ENCODE peak calls at places on chromosomes 16 and 17, in seven cellular contexts. M is cardiac muscle cell, P is RCC 7860, U is osteocyte, S is NCI-H1694, Y is amniotic epithelial cell, I is AG08396. J is an unnamed sample.

GRCh38 chr16:19131809-19132777 is 18.3 kb downstream of the ITPRIPL2 start:
- DNase-seq in M (no peak), P (no peak), U (no peak), S (no peak), Y (no peak), I (no peak), J (no peak)

GRCh38 chr16:11780988-11781680 is 15.9 kb downstream of the ZC3H7A start:
- DNase-seq in M (peak; percentile 59), P (no peak), U (no peak), S (peak; percentile 62), Y (peak; percentile 66), I (no peak), J (peak; percentile 82)

GRCh38 chr16:78022347-78022746 is at the start of gene CLEC3A:
- DNase-seq in M (no peak), P (no peak), U (no peak), S (no peak), Y (no peak), I (no peak), J (no peak)

GRCh38 chr17:48068491-48068961 is 20.4 kb downstream of the NFE2L1 start:
- DNase-seq in M (no peak), P (no peak), U (no peak), S (no peak), Y (peak; percentile 44), I (peak; percentile 49), J (no peak)

GRCh38 chr17:29642171-29642611 is 19.5 kb upstream of the CORO6 start:
- DNase-seq in M (no peak), P (no peak), U (no peak), S (no peak), Y (no peak), I (no peak), J (peak; percentile 99)

GRCh38 chr17:71033336-71033735 is 864.0 kb downstream of the KCNJ2 start:
- DNase-seq in M (no peak), P (no peak), U (no peak), S (no peak), Y (no peak), I (no peak), J (peak; percentile 44)

GRCh38 chr17:11986939-11987329 is 10.3 kb downstream of the ZNF18 start:
- DNase-seq in M (peak; percentile 73), P (peak; percentile 33), U (no peak), S (peak; percentile 14), Y (peak; percentile 56), I (peak; percentile 39), J (peak; percentile 51)

GRCh38 chr17:2947996-2948550 is 115.3 kb downstream of the OR1D5 start:
- DNase-seq in M (no peak), P (no peak), U (no peak), S (no peak), Y (no peak), I (no peak), J (no peak)

GRCh38 chr17:18321309-18321708 is 6.2 kb downstream of the SMCR8 start:
- DNase-seq in M (peak; percentile 43), P (no peak), U (no peak), S (no peak), Y (no peak), I (no peak), J (no peak)

GRCh38 chr16:14002416-14002815 is 68.7 kb upstream of the MRTFB start:
- DNase-seq in M (no peak), P (no peak), U (no peak), S (no peak), Y (no peak), I (no peak), J (no peak)

GRCh38 chr16:62738631-62739030 is 702.4 kb upstream of the CDH8 start:
- DNase-seq in M (no peak), P (no peak), U (no peak), S (no peak), Y (no peak), I (no peak), J (no peak)

GRCh38 chr17:43928606-43929005 is 13.7 kb downstream of the PPY start:
- DNase-seq in M (no peak), P (no peak), U (no peak), S (no peak), Y (no peak), I (no peak), J (no peak)

GRCh38 chr17:48477235-48477634 is 47.2 kb upstream of the SKAP1 start:
- DNase-seq in M (no peak), P (no peak), U (no peak), S (peak; percentile 20), Y (no peak), I (no peak), J (no peak)

GRCh38 chr16:69917739-69918138 is 33.4 kb upstream of the CLEC18A start:
- DNase-seq in M (peak; percentile 98), P (peak; percentile 91), U (no peak), S (no peak), Y (peak; percentile 97), I (peak; percentile 83), J (no peak)

GRCh38 chr17:39724731-39725130 is 5.6 kb downstream of the MIEN1 start:
- DNase-seq in M (no peak), P (no peak), U (no peak), S (no peak), Y (no peak), I (no peak), J (no peak)

GRCh38 chr17:75404223-75404738 is 1.2 kb downstream of the GRB2 start:
- DNase-seq in M (peak; percentile 85), P (peak; percentile 64), U (no peak), S (peak; percentile 36), Y (peak; percentile 78), I (peak; percentile 81), J (peak; percentile 81)

GRCh38 chr17:7634384-7634783 is 4.4 kb downstream of the SHBG start:
- DNase-seq in M (peak; percentile 76), P (peak; percentile 4), U (no peak), S (peak; percentile 45), Y (peak; percentile 56), I (peak; percentile 76), J (peak; percentile 83)

GRCh38 chr16:11079657-11080187 is 135.4 kb downstream of the CLEC16A start:
- DNase-seq in M (peak; percentile 67), P (peak; percentile 79), U (no peak), S (no peak), Y (peak; percentile 85), I (peak; percentile 66), J (peak; percentile 72)

GRCh38 chr16:80931985-80932720 is 74.5 kb downstream of the CMC2 start:
- DNase-seq in M (peak; percentile 91), P (no peak), U (no peak), S (no peak), Y (peak; percentile 91), I (peak; percentile 72), J (peak; percentile 69)

GRCh38 chr17:41415833-41416335 is 8.5 kb downstream of the KRT37 start:
- DNase-seq in M (no peak), P (peak; percentile 88), U (no peak), S (no peak), Y (peak; percentile 88), I (peak; percentile 60), J (no peak)

GRCh38 chr16:65842067-65842466 is 524.4 kb upstream of the CDH5 start:
- DNase-seq in M (no peak), P (no peak), U (no peak), S (no peak), Y (no peak), I (no peak), J (no peak)

GRCh38 chr16:84326545-84326944 is 31.9 kb downstream of the WFDC1 start:
- DNase-seq in M (no peak), P (no peak), U (no peak), S (no peak), Y (no peak), I (no peak), J (no peak)

GRCh38 chr16:85491798-85492616 is 121.1 kb upstream of the GSE1 start:
- DNase-seq in M (no peak), P (no peak), U (no peak), S (no peak), Y (no peak), I (peak; percentile 88), J (no peak)

GRCh38 chr16:82655720-82656500 is 29.1 kb downstream of the CDH13 start:
- DNase-seq in M (no peak), P (no peak), U (no peak), S (no peak), Y (no peak), I (no peak), J (no peak)

GRCh38 chr17:57966246-57966645 is 11.0 kb upstream of the CUEDC1 start:
- DNase-seq in M (no peak), P (no peak), U (peak; percentile 56), S (no peak), Y (no peak), I (no peak), J (no peak)

GRCh38 chr17:48483471-48484131 is 47.2 kb downstream of the HOXB1 start:
- DNase-seq in M (peak; percentile 94), P (peak; percentile 99), U (no peak), S (peak; percentile 29), Y (peak; percentile 99), I (peak; percentile 85), J (no peak)

GRCh38 chr16:30028438-30029093 is 2.5 kb downstream of the TLCD3B start:
- DNase-seq in M (peak; percentile 30), P (no peak), U (no peak), S (no peak), Y (no peak), I (no peak), J (peak; percentile 52)

GRCh38 chr16:51849715-51850114 is 697.2 kb downstream of the TOX3 start:
- DNase-seq in M (no peak), P (no peak), U (no peak), S (no peak), Y (no peak), I (no peak), J (no peak)

GRCh38 chr17:8100149-8100548 is 12.6 kb upstream of the ALOX12B start:
- DNase-seq in M (no peak), P (no peak), U (no peak), S (no peak), Y (no peak), I (no peak), J (no peak)

GRCh38 chr17:39927928-39928867 is 666 bp downstream of the LRRC3C start:
- DNase-seq in M (no peak), P (peak; percentile 22), U (no peak), S (no peak), Y (no peak), I (no peak), J (no peak)

GRCh38 chr16:30761427-30761927 is 385 bp downstream of the CFAP119 start:
- DNase-seq in M (peak; percentile 30), P (peak; percentile 19), U (no peak), S (no peak), Y (no peak), I (peak; percentile 57), J (peak; percentile 47)

GRCh38 chr17:46125831-46126230 is 67.4 kb downstream of the KANSL1 start:
- DNase-seq in M (peak; percentile 54), P (no peak), U (no peak), S (no peak), Y (peak; percentile 83), I (no peak), J (no peak)

GRCh38 chr16:65306722-65307121 is 184.9 kb upstream of the CDH11 start:
- DNase-seq in M (no peak), P (no peak), U (no peak), S (no peak), Y (no peak), I (no peak), J (no peak)

GRCh38 chr17:33942414-33942813 is 312.7 kb upstream of the CCL2 start:
- DNase-seq in M (no peak), P (no peak), U (no peak), S (no peak), Y (no peak), I (no peak), J (no peak)

GRCh38 chr17:32486091-32486700 is 597 bp upstream of the CDK5R1 start:
- DNase-seq in M (peak; percentile 81), P (peak; percentile 56), U (no peak), S (peak; percentile 43), Y (peak; percentile 50), I (peak; percentile 94), J (peak; percentile 82)

GRCh38 chr16:85982563-85982939 is 83.6 kb downstream of the IRF8 start:
- DNase-seq in M (no peak), P (no peak), U (no peak), S (no peak), Y (no peak), I (no peak), J (no peak)

GRCh38 chr16:1525871-1526607 is 7.4 kb upstream of the TMEM204 start:
- DNase-seq in M (no peak), P (no peak), U (no peak), S (no peak), Y (no peak), I (no peak), J (no peak)

GRCh38 chr16:69924777-69925191 is 26.4 kb upstream of the CLEC18A start:
- DNase-seq in M (peak; percentile 92), P (peak; percentile 43), U (no peak), S (no peak), Y (peak; percentile 91), I (peak; percentile 86), J (no peak)

J was measured in SK-N-DZ.